ENCODE peak calls at places on chromosomes 3 and 15, in eight cellular contexts. M is bronchial epithelial cell, Q is choroid plexus epithelial cell, O is kidney epithelial cell, L is cardiac muscle cell, U is ovary, F is body of pancreas, D is fibroblast of lung. B is an unnamed sample.

GRCh38 chr3:24460974-24461373 is 33.7 kb downstream of the THRB start:
- DNase-seq in U (no peak), Q (peak), M (peak), L (no peak), D (no peak), O (no peak), F (no peak), B (no peak)

GRCh38 chr3:77321646-77322045 is 281.7 kb downstream of the ROBO2 start:
- DNase-seq in D (peak), L (no peak), U (no peak), M (no peak), O (no peak), Q (no peak), F (no peak), B (no peak)

GRCh38 chr3:157176108-157176507 is 16.2 kb upstream of the CCNL1 start:
- DNase-seq in M (no peak), L (no peak), D (peak), F (no peak), O (no peak), U (no peak), Q (peak), B (no peak)

GRCh38 chr3:191774485-191774884 is 313.5 kb downstream of the PYDC2 start:
- DNase-seq in D (peak), U (no peak), F (no peak), Q (peak), O (peak), L (no peak), M (peak), B (peak)

GRCh38 chr15:82040862-82041261 is 5.0 kb downstream of the MEX3B start:
- DNase-seq in O (no peak), D (no peak), U (no peak), L (no peak), Q (no peak), F (peak), M (no peak), B (no peak)

GRCh38 chr3:1987983-1988382 is 110.7 kb upstream of the CNTN4 start:
- DNase-seq in L (no peak), D (peak), F (peak), O (no peak), U (no peak), M (peak), Q (peak), B (peak)

GRCh38 chr3:64667138-64667537 is 20.7 kb downstream of the ADAMTS9 start:
- DNase-seq in D (no peak), F (no peak), O (no peak), U (no peak), L (peak), M (peak), Q (peak), B (peak)

GRCh38 chr3:162684260-162684659 is 1187.7 kb downstream of the OTOL1 start:
- DNase-seq in D (no peak), Q (no peak), O (no peak), U (no peak), M (no peak), F (no peak), L (no peak), B (no peak)

GRCh38 chr3:82354181-82354696 is 592.8 kb upstream of the GBE1 start:
- DNase-seq in O (no peak), L (no peak), U (peak), D (no peak), M (no peak), F (peak), Q (peak), B (no peak)

GRCh38 chr3:5258526-5258925 is 71.0 kb downstream of the EDEM1 start:
- DNase-seq in M (no peak), O (no peak), Q (no peak), U (no peak), F (no peak), D (peak), L (no peak), B (no peak)

GRCh38 chr3:138468886-138469285 is 34.5 kb downstream of the ESYT3 start:
- DNase-seq in Q (peak), M (no peak), U (no peak), D (no peak), F (no peak), L (no peak), O (no peak), B (no peak)

GRCh38 chr15:65712415-65712814 is 79.7 kb downstream of the DENND4A start:
- DNase-seq in O (no peak), D (no peak), F (no peak), Q (no peak), L (no peak), U (no peak), M (no peak), B (no peak)

GRCh38 chr3:3288288-3288687 is 108.8 kb upstream of the CRBN start:
- DNase-seq in O (no peak), Q (no peak), D (no peak), L (no peak), F (no peak), M (no peak), U (no peak), B (no peak)

GRCh38 chr3:169430687-169431404 is 232.7 kb downstream of the MECOM start:
- DNase-seq in Q (peak), D (peak), O (peak), F (peak), U (no peak), L (peak), M (peak), B (peak)

GRCh38 chr3:172760406-172760805 is 9.9 kb downstream of the ECT2 start:
- DNase-seq in Q (peak), F (no peak), L (peak), U (no peak), D (peak), M (peak), O (no peak), B (peak)

GRCh38 chr3:15501126-15501525 is 20.4 kb downstream of the COLQ start:
- DNase-seq in D (no peak), O (no peak), M (no peak), U (no peak), F (no peak), L (no peak), Q (no peak), B (no peak)

GRCh38 chr15:70323111-70323851 is 225.6 kb upstream of the TLE3 start:
- DNase-seq in L (peak), M (no peak), Q (peak), F (peak), D (peak), O (no peak), U (peak), B (peak)

GRCh38 chr15:62046064-62046779 is 14.0 kb downstream of the VPS13C start:
- DNase-seq in D (no peak), Q (no peak), O (no peak), M (no peak), L (no peak), F (no peak), U (no peak), B (no peak)

GRCh38 chr3:134526319-134526718 is 40.5 kb downstream of the CEP63 start:
- DNase-seq in O (no peak), D (no peak), F (no peak), L (no peak), M (no peak), U (no peak), Q (peak), B (no peak)

GRCh38 chr3:66153961-66154923 is 66.6 kb upstream of the SLC25A26 start:
- DNase-seq in F (no peak), U (no peak), L (peak), D (peak), M (no peak), O (no peak), Q (peak), B (peak)

GRCh38 chr3:134601539-134602439 is 49.0 kb downstream of the KY start:
- DNase-seq in Q (peak), F (peak), D (peak), U (peak), O (no peak), M (no peak), L (peak), B (peak)

GRCh38 chr3:108513961-108514360 is 3.6 kb upstream of the MYH15 start:
- DNase-seq in F (no peak), U (no peak), Q (peak), M (no peak), L (peak), O (no peak), D (peak), B (peak)

GRCh38 chr3:156702367-156702766 is 28.0 kb downstream of the TIPARP start:
- DNase-seq in U (no peak), M (no peak), D (no peak), O (no peak), F (peak), L (no peak), Q (no peak), B (no peak)

GRCh38 chr3:157167371-157167770 is 7.4 kb upstream of the CCNL1 start:
- DNase-seq in L (no peak), Q (no peak), U (no peak), D (no peak), F (no peak), M (no peak), O (no peak), B (no peak)

GRCh38 chr3:193884011-193884410 is 251.9 kb upstream of the HES1 start:
- DNase-seq in M (no peak), D (peak), L (no peak), U (no peak), Q (no peak), O (no peak), F (no peak), B (no peak)

GRCh38 chr15:59611277-59612260 is at the start of gene GCNT3:
- DNase-seq in L (peak), U (no peak), F (peak), Q (peak), D (peak), M (peak), O (peak), B (peak)

GRCh38 chr3:101780661-101781060 is 1.6 kb downstream of the NXPE3 start:
- DNase-seq in L (peak), O (peak), M (peak), U (peak), Q (peak), F (no peak), D (peak), B (peak)

GRCh38 chr3:43629254-43629653 is 7.4 kb upstream of the ANO10 start:
- DNase-seq in F (no peak), O (peak), Q (peak), U (no peak), D (peak), L (no peak), M (no peak), B (no peak)

DNA sequence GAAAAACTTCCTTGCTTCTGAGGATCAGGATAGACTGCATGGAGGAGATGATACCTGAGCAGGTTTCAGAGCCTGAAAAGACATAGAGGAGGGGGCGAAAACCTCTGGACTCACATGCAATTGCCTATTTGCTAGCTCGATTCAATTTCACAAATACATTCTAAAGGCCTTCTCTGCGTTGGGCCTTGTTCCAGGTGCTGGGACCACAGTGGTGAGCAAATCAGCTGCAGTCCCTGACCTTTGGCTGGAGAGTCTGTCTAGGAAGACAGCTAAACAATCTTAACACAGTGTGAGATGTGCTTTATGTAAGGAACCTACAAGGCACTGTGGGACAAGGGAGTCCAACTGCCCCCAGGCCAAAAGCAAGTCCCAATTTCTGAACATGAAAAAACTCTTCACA is 2.3 kb upstream of the PCCB start:
- DNase-seq in D (no peak), M (no peak), U (peak), L (no peak), F (no peak), Q (peak), O (no peak), B (no peak)
- H3K4me3 ChIP-seq in D (no peak), M (no peak), U (no peak), L (no peak), F (no peak), Q (no peak), O (no peak), B (no peak)

DNA sequence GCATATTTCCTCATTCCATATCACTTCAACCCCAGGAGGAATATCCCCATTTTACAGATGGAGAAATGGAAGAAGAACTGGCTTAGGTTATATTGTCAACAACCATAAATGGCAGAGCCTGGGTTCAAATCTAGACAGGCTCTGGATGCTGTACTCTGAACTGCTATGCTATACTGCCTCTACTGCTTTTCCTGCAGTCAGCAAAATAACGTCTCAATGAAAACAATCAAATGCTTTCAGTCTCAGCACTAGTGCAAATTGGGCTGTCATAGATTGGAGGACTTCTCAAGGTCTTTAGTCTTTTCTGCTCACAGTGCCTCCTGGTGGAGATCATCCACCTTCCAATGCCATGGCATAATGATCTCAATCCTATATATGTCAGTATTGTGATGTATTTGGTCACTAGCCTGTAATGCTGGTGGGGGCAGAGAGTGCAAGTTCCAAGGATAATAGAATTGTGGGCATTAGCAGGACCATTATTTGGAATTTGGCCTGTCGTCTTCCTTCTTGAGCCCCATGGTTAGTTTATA is 285.0 kb downstream of the CLSTN2 start:
- DNase-seq in F (peak), M (no peak), L (no peak), D (no peak), U (no peak), O (no peak), Q (no peak), B (no peak)
- TF ChIP-seq CTCF in F (no peak), M (no peak), L (no peak), D (no peak), U (no peak), O (no peak), Q (peak), B (no peak)

DNA sequence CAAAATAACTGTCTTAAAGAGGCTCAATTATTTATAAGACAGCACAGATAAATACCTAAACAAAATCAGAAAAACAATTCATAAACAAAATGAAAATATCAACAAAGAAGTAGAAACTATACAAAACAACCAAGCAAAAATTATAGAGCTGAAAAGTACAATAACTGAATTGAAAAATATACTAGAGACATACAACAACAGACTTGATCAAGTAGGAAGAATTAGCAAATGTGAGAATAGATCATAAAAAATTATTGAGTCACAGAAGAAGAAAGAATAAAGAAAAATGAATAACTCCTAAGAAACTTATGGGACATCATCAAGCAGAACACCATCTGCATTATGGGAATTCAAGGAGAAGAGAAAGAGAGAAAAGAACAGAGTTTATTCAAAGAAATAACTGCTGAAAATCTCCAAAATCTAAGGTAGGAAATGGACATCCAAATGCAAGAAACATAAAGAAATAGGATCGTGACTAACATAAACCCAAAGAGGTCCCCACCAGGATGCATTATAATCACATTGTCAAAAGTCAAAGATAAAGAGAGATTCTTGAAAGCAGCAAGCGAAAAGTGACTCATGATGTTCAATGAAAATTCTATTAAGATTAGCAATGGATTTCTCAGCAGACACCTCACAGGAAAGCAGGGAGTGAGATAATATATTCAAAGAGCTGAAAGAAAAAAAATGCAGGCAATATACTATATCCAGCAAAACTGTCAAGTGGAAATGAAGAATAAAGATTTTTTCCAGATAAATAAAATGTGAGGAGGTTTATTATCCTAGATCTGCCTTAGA is 85.9 kb downstream of the DCLK3 start:
- DNase-seq in D (peak), F (no peak), Q (peak), L (peak), M (peak), U (no peak), O (no peak), B (peak)
- H3K4me3 ChIP-seq in D (no peak), F (no peak), Q (no peak), L (no peak), M (no peak), U (no peak), O (no peak), B (no peak)

DNA sequence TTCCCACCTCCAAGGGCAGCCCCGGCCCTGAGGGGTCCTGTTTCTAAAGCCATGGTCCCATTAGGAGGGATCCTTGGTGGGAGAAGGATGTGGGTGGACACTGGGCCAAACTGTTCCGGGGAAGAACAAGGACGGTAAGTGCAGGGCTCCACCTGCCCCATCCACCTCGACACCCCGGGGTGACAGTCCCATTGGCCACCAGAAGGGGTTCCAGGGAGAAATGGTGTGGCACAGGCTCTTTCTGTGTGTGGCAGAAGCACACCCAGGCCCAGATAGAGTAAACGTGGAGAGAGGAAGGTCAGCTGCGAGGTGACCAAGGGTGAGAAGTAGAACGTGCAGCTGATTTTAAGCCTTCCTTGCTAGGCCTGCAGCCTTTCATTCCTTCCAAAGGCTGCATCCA is 12.0 kb downstream of the TKT start:
- DNase-seq in L (no peak), O (no peak), F (no peak), Q (no peak), D (no peak), U (no peak), M (no peak), B (no peak)
- TF ChIP-seq CTCF in L (no peak), O (no peak), F (no peak), Q (no peak), D (no peak), U (no peak), M (peak), B (no peak)

DNA sequence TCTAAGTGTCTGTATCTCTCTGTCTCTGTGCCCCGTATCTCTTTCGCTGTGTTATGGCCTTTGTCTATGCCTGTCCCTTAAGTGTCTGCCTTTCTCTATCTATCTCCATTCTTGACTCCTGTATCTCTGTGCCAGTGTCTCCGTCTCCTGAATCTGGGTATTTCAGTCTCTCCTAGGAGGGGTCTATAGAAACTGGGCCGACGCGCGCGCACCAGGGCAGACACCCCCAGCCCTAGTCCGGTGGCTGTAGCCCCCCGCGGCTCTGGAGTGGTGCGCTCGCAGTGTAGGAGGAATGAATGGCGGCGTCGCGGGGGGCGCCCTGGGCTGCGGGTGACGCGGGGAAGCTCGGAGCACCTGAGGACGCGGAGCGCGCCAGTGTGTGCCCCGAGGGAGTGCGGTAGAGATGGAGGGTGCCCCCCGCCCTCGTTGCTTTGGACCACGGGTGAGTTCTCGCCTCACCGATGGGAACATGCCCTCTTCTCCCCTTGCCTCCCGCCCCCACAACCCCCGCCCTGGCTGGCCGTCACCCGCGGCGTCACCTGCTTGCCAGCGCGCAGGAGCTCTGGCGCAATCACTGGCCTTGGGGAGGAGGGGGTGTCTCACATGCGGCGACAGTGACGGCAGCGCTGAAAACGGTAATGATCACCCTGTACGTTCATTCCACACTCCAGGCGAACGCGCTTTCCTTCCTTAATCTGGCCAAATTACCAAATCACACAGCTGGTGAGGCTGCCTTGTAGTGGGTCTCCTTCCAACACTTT is 993 bp upstream of the CAMK2N2 start:
- DNase-seq in O (no peak), M (no peak), Q (no peak), D (no peak), U (no peak), F (peak), L (no peak), B (peak)
- H3K4me3 ChIP-seq in O (peak), M (peak), Q (peak), D (peak), U (no peak), F (no peak), L (peak), B (peak)

DNA sequence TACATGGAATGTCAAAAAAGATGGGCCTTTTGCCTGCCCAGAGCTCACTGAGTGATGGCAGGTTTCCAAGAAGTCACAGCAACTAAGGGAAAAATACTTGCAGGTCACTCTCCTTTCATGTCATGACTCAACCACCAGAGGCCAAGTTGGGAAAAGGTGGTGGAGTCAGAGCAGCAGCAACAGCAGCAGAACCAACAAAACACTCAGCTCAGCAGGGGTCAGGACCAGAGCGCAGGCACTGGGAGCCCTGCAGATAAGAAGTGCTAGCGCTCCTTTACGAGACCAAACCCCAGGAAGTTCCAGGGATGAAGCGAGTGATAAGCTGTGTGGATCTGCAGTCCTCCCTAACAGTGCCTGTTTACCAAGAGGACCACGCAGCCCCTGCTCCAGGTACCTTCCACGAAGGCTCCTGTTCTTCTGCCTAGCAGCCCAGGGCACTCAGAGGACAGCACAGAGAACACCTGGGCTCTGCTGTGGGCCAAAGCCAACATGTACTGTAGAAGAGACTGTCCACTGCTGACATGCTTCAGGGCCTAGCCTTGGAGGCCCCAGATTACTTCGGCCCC is 26.0 kb downstream of the POC1A start:
- DNase-seq in Q (peak), U (no peak), O (peak), L (peak), M (peak), F (peak), D (peak), B (peak)
- TF ChIP-seq CTCF in Q (no peak), U (no peak), O (no peak), L (no peak), M (no peak), F (no peak), D (no peak), B (no peak)

DNA sequence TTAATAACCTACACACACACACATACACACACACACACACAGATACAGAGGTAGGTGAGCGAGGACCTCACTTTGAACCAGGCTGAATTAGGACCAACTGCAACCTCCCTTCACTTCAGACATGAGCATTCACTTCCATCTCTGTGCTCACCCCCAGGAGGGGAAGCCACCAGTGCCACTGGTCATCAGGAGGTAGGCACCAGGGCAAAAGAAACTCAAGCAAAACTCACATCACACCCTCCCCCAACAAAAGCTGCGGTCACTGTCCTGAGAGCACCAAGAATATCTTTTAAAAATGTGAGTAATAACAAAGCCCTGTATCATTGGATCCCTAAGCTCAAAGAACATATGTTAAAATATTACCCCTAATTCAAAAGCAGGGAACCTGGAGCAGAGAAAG is 8.1 kb downstream of the FOXP1 start:
- DNase-seq in O (no peak), Q (no peak), D (no peak), M (no peak), L (no peak), F (no peak), U (no peak), B (no peak)
- H3K4me3 ChIP-seq in O (no peak), Q (no peak), D (no peak), M (no peak), L (no peak), F (no peak), U (no peak), B (no peak)